ENCODE peak calls at places on chromosomes 2 and 18, in four cellular contexts. P, R, N and O are unnamed samples.

GRCh38 chr2:66430906-66431619 is 3.9 kb upstream of the MEIS1 start:
- DNase-seq in P (no peak), R (no peak), N (no peak), O (no peak)

GRCh38 chr2:173136067-173136466 is 60.4 kb downstream of the MAP3K20 start:
- DNase-seq in P (no peak), R (no peak), N (no peak), O (no peak)

GRCh38 chr2:152396051-152396511 is 61.1 kb downstream of the FMNL2 start:
- DNase-seq in P (no peak), R (no peak), N (no peak), O (peak)

GRCh38 chr18:31774477-31774785 is 13.8 kb upstream of the SLC25A52 start:
- DNase-seq in P (no peak), R (no peak), N (no peak), O (no peak)

GRCh38 chr2:191252699-191253098 is 7.5 kb downstream of the MYO1B start:
- DNase-seq in P (no peak), R (no peak), N (no peak), O (no peak)

GRCh38 chr2:237697586-237698337 is 70.4 kb downstream of the LRRFIP1 start:
- DNase-seq in P (no peak), R (no peak), N (peak), O (no peak)

GRCh38 chr2:105248316-105249070 is 7.0 kb downstream of the GPR45 start:
- DNase-seq in P (no peak), R (no peak), N (no peak), O (no peak)

GRCh38 chr2:225566798-225567197 is 167.3 kb downstream of the NYAP2 start:
- DNase-seq in P (no peak), R (no peak), N (no peak), O (no peak)

GRCh38 chr2:213306320-213306942 is 22.2 kb downstream of the SPAG16 start:
- DNase-seq in P (no peak), R (no peak), N (no peak), O (peak)

GRCh38 chr2:113015655-113016054 is 10.4 kb downstream of the IL36A start:
- DNase-seq in P (no peak), R (no peak), N (no peak), O (no peak)

GRCh38 chr2:238512247-238512867 is 85.6 kb downstream of the ASB1 start:
- DNase-seq in P (no peak), R (no peak), N (no peak), O (no peak)

GRCh38 chr2:218745559-218746469 is 35.2 kb downstream of the TTLL4 start:
- DNase-seq in P (no peak), R (no peak), N (no peak), O (peak)

GRCh38 chr2:98507940-98508689 is 63.5 kb downstream of the INPP4A start:
- DNase-seq in P (no peak), R (no peak), N (no peak), O (no peak)

GRCh38 chr2:120439637-120440384 is 93.9 kb downstream of the INHBB start:
- DNase-seq in P (no peak), R (no peak), N (no peak), O (no peak)

GRCh38 chr2:141611981-141612380 is 518.8 kb downstream of the LRP1B start:
- DNase-seq in P (no peak), R (no peak), N (no peak), O (peak)

GRCh38 chr2:162075689-162076132 is 1.7 kb upstream of the DPP4 start:
- DNase-seq in P (no peak), R (no peak), N (no peak), O (peak)

GRCh38 chr2:173288561-173288960 is 66.1 kb upstream of the CDCA7 start:
- DNase-seq in P (no peak), R (no peak), N (no peak), O (peak)

GRCh38 chr2:2547911-2548310 is 216.8 kb upstream of the MYT1L start:
- DNase-seq in P (no peak), R (no peak), N (no peak), O (no peak)

GRCh38 chr2:29583548-29584121 is 337.8 kb downstream of the ALK start:
- DNase-seq in P (no peak), R (no peak), N (no peak), O (no peak)

GRCh38 chr2:219406861-219407230 is 11.3 kb upstream of the DES start:
- DNase-seq in P (no peak), R (no peak), N (no peak), O (peak)

GRCh38 chr18:59918320-59918755 is 18.5 kb downstream of the PMAIP1 start:
- DNase-seq in P (no peak), R (peak), N (peak), O (peak)

GRCh38 chr2:86793752-86794151 is 3.0 kb upstream of the CD8A start:
- DNase-seq in P (no peak), R (no peak), N (no peak), O (no peak)

GRCh38 chr2:15222856-15223255 is 338.3 kb downstream of the NBAS start:
- DNase-seq in P (no peak), R (no peak), N (no peak), O (no peak)

GRCh38 chr2:101821059-101821805 is 123.7 kb downstream of the MAP4K4 start:
- DNase-seq in P (no peak), R (no peak), N (no peak), O (peak)

GRCh38 chr18:39622431-39622830 is 2056.8 kb upstream of the CELF4 start:
- DNase-seq in P (no peak), R (no peak), N (no peak), O (no peak)

GRCh38 chr2:74553892-74554820 is at the start of the genes DOK1 and LOXL3:
- DNase-seq in P (peak), R (peak), N (peak), O (peak)

GRCh38 chr2:79702934-79703333 is 190.1 kb downstream of the CTNNA2 start:
- DNase-seq in P (no peak), R (no peak), N (no peak), O (no peak)

GRCh38 chr2:28117104-28117596 is 226.6 kb downstream of the BABAM2 start:
- DNase-seq in P (no peak), R (no peak), N (no peak), O (no peak)

GRCh38 chr2:109209412-109209811 is 80.4 kb downstream of the SH3RF3 start:
- DNase-seq in P (no peak), R (no peak), N (no peak), O (peak)

GRCh38 chr2:27705851-27706622 is 42.3 kb downstream of the SLC4A1AP start:
- DNase-seq in P (no peak), R (no peak), N (no peak), O (peak)

GRCh38 chr18:9951022-9951859 is 37.4 kb downstream of the VAPA start:
- DNase-seq in P (peak), R (no peak), N (peak), O (peak)

GRCh38 chr2:128322651-128323491 is 4.2 kb upstream of the HS6ST1 start:
- DNase-seq in P (no peak), R (peak), N (peak), O (no peak)

DNA sequence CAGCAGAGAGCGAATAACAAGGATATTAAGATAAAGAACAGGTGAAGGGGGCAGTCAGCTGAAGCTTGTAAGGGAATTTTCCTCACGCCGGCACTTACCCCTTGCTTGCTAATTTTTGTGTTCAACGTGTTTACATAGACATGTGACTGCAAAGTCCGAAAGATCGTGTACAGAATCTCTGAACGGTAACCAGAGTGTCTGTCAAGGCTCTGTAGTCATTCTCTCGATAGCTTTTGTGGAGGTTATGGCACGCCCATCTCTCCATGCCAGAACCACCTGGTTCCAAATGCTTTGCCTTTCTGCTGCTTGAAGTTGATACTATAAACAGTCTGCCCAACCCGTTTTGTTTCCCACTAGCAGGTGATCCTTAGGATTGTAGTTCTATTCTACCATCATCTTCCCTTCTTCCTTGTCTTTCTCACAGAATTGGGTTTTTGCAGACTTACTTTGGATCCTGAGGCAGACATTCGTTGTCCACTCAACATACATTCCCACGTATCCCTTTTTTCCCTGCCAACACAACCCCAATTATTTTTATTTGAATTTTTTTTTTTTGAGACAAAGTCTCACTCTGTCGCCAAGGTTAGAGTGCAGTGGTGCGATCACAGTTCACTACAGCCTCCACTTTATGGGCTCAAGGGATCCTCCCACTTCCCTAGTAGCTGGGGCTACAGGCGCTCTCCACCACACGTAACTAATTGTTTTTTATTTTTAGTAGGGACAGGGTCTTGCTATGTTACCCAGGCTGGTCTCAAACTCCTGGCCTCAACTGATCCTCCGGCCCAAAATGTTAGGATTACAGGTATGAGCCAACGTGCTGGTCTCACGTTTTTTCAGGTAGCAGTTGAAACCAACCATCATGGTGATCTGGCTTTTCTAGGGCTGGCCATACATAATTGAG is 1.3 kb upstream of the USP34 start:
- DNase-seq in P (no peak), R (no peak), N (no peak), O (peak)
- H3K14ac ChIP-seq in P (no peak), R (no peak), N (peak), O (peak)

DNA sequence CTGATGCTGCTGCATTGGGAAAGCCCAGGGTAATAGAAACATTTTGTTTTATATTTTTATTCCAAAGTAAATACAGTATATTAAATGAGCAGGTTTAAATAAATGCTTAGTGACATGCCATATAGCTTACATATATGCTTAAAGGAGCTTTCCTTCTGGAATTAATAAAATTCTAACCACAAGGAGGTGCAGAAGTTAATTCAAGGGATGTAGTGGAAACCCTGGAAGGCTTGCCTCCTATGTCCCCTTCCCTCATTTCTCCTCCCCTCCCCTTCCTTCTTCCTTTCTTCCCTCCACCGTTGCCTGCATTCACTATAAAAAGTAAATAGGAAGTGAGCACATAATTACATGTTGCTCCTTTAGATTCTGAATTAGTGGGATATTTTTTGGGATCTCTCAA is 96.3 kb downstream of the UBE2E3 start:
- DNase-seq in P (no peak), R (no peak), N (no peak), O (no peak)
- H3K4me2 ChIP-seq in P (no peak), R (no peak), N (no peak), O (no peak)

DNA sequence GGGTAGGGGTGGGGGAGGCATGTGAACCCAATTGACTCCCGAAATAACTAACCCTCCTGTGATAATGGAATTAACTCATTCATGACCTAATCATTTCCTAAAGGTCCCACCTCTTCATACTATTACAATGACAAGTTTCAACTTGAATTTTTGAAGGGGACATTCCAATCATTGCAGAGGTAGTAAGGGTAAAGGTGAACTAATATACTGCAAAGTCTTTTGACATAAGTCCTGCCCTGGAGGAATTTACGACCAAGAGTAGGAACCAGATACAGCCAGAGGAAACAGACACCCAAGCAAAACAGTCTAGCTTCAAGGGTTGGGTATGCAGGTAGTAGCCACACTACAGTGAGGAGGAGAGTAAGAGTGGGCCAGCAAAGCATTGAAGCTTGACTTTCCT is 1.2 kb upstream of the SRBD1 start:
- DNase-seq in P (no peak), R (no peak), N (no peak), O (no peak)
- H3K14ac ChIP-seq in P (no peak), R (no peak), N (no peak), O (no peak)

DNA sequence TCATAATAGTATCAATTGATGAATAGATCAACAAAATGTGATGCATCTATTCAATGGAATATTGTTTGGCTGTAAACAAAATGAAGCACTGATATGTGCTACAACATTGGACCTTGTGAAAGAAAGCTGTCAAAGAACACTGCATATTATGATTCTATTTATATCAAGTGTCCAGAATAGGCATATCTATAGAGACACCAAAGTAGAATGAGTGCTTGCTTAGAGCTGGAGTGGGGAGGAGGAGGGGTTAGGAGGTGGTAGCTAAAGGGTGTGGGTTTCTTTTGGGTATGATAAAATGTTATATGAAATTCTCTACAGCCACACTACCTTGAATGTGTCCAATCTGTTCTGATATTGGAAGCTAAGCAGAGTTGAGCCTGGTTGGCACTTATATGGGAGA is 23.0 kb upstream of the MGAT5 start:
- DNase-seq in P (no peak), R (no peak), N (no peak), O (no peak)
- H3K4me2 ChIP-seq in P (no peak), R (no peak), N (no peak), O (peak)

GRCh38 chr2:19823507-19823906 is 78.3 kb downstream of the TTC32 start:
- DNase-seq in P (no peak), R (no peak), N (no peak), O (peak)

GRCh38 chr2:19818039-19818438 is 83.7 kb downstream of the TTC32 start:
- DNase-seq in P (no peak), R (peak), N (no peak), O (peak)

GRCh38 chr2:19815746-19816145 is 86.0 kb downstream of the TTC32 start:
- DNase-seq in P (no peak), R (no peak), N (no peak), O (peak)

GRCh38 chr2:19818543-19818942 is 83.2 kb downstream of the TTC32 start:
- DNase-seq in P (no peak), R (peak), N (no peak), O (no peak)

DNA sequence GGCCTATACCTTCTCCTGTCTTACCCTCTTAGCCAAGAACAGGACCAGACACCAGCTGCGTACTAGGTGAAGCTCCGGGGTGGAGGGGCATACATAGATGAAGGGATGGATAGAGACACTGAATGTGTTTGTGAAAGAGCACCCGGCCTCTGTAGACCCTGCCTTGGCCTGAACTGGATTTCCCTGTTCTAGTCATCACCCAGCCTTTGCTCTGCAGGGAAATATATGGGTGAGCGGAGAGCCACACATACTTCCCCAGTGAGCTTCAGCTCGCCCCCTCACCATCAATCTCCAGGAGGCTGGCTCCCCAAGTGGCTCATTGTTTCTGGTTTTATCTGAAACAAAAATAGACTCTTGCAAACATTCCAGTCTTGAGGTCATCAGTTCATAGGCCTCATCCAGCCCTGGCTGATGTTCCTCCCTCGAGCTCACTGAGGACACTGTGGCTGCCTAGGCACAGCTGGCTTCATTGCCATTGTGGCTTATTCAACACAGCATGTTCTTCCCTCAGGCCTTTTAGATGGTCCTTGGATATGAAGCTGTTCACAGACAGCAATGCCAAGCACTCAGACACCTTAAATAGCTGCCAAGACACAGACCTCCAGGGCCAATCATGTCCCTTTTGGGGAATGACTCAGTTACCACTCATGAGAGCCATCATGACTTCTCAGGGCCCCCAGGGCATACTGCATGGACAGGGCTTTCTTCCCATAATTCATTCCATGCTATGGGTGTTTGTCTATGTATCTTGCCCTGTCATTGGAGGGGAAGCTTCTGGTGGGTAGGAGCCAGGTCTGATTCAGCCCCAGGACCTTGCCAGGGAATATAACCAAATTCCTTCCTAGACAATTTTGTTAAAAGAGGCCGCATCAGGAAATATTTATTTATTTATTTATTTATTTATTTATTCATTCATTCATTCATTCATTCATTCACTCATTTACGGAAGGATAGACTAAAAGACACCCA is 82.4 kb downstream of the TTC32 start:
- DNase-seq in P (no peak), R (peak), N (no peak), O (peak)
- H3K14ac ChIP-seq in P (no peak), R (no peak), N (no peak), O (peak)

DNA sequence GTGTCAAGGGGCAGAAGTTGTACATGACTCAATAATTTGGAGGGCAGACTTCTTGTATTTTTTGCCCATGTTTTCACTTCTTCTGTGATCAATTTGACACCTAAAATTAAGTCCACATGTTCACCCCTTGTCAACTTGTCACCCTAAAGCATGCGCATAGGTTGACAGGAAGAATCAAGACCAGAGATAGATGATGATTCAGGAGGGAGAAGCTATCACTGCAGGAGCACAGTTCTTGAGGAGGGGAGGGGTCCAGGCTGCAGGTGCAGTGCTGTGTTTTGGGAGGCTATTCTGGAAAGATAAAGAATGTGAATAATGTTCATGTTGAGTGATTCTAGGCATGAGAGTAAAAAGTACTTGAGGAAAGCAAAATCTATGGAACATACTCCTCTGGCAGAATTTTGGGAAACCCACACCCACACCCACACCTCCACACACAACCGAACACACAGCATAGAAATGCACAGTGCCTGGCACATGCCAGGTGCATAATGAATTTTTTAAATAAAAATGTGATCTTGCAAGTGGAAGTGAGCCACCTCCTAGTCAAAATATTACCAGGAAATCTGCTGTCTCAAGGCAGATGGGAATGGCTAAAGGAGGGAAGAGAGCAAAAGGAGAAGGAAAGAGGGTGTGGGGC is 249.2 kb upstream of the MEX3C start:
- DNase-seq in P (no peak), R (no peak), N (no peak), O (no peak)
- H3K4me2 ChIP-seq in P (no peak), R (no peak), N (no peak), O (no peak)

GRCh38 chr2:30629866-30630265 is 177.4 kb downstream of the CAPN13 start:
- DNase-seq in P (no peak), R (no peak), N (no peak), O (peak)
- H3K14ac ChIP-seq in P (no peak), R (no peak), N (no peak), O (no peak)

GRCh38 chr2:157930728-157931127 is 54.6 kb upstream of the ACVR1 start:
- DNase-seq in P (no peak), R (no peak), N (no peak), O (no peak)

GRCh38 chr2:157928372-157928771 is 52.2 kb upstream of the ACVR1 start:
- DNase-seq in P (no peak), R (no peak), N (no peak), O (no peak)

GRCh38 chr2:157931542-157931941 is 55.4 kb upstream of the ACVR1 start:
- DNase-seq in P (no peak), R (no peak), N (no peak), O (no peak)

GRCh38 chr2:157932480-157933205 is 56.5 kb upstream of the ACVR1 start:
- DNase-seq in P (peak), R (peak), N (peak), O (no peak)

GRCh38 chr2:157929871-157930667 is 53.9 kb upstream of the ACVR1 start:
- DNase-seq in P (no peak), R (no peak), N (no peak), O (no peak)
- H3K4me2 ChIP-seq in P (no peak), R (no peak), N (no peak), O (no peak)

GRCh38 chr2:215619989-215620388 is 184.1 kb upstream of the FN1 start:
- DNase-seq in P (no peak), R (no peak), N (no peak), O (no peak)
- H3K14ac ChIP-seq in P (no peak), R (no peak), N (no peak), O (no peak)